ENCODE peak calls at places on chromosomes 12 and 14, in ten cellular contexts. One of them, this sample, is unnamed.

GRCh38 chr14:90580381-90581335 is 183.8 kb downstream of the CALM1 start:
- DNase-seq in sigmoid colon: no peak
- DNase-seq in transverse colon: no peak
- DNase-seq in PC-3: no peak
- DNase-seq in hepatocyte: no peak
- DNase-seq in IMR-90: peak; percentile 14
- DNase-seq in astrocyte: no peak
- DNase-seq in body of pancreas: no peak
- DNase-seq in colonic mucosa: no peak
- DNase-seq in CD4-positive, alpha-beta T cell: no peak
- DNase-seq in this sample: no peak

GRCh38 chr12:102691773-102692555 is 211.6 kb upstream of the IGF1 start:
- DNase-seq in sigmoid colon: no peak
- DNase-seq in transverse colon: no peak
- DNase-seq in PC-3: no peak
- DNase-seq in hepatocyte: no peak
- DNase-seq in IMR-90: no peak
- DNase-seq in astrocyte: no peak
- DNase-seq in body of pancreas: no peak
- DNase-seq in colonic mucosa: no peak
- DNase-seq in CD4-positive, alpha-beta T cell: no peak
- DNase-seq in this sample: no peak

GRCh38 chr12:52006726-52007157 is at the start of gene TAMALIN:
- DNase-seq in sigmoid colon: peak; percentile 90
- DNase-seq in transverse colon: peak; percentile 79
- DNase-seq in PC-3: no peak
- DNase-seq in hepatocyte: peak; percentile 80
- DNase-seq in IMR-90: peak; percentile 53
- DNase-seq in astrocyte: peak; percentile 26
- DNase-seq in body of pancreas: peak; percentile 71
- DNase-seq in colonic mucosa: peak; percentile 67
- DNase-seq in CD4-positive, alpha-beta T cell: peak; percentile 82
- DNase-seq in this sample: no peak

GRCh38 chr14:76584271-76584702 is 177.0 kb upstream of the VASH1 start:
- DNase-seq in sigmoid colon: no peak
- DNase-seq in transverse colon: no peak
- DNase-seq in PC-3: no peak
- DNase-seq in hepatocyte: no peak
- DNase-seq in IMR-90: no peak
- DNase-seq in astrocyte: no peak
- DNase-seq in body of pancreas: peak; percentile 76
- DNase-seq in colonic mucosa: no peak
- DNase-seq in CD4-positive, alpha-beta T cell: no peak
- DNase-seq in this sample: no peak

GRCh38 chr14:34137001-34137400 is 186.1 kb upstream of the EGLN3 start:
- DNase-seq in sigmoid colon: no peak
- DNase-seq in transverse colon: no peak
- DNase-seq in PC-3: no peak
- DNase-seq in hepatocyte: peak; percentile 37
- DNase-seq in IMR-90: no peak
- DNase-seq in astrocyte: no peak
- DNase-seq in body of pancreas: no peak
- DNase-seq in colonic mucosa: no peak
- DNase-seq in CD4-positive, alpha-beta T cell: no peak
- DNase-seq in this sample: no peak

GRCh38 chr12:50747817-50748216 is 16.1 kb upstream of the ATF1 start:
- DNase-seq in sigmoid colon: no peak
- DNase-seq in transverse colon: no peak
- DNase-seq in PC-3: no peak
- DNase-seq in hepatocyte: peak; percentile 26
- DNase-seq in IMR-90: no peak
- DNase-seq in astrocyte: no peak
- DNase-seq in body of pancreas: no peak
- DNase-seq in colonic mucosa: no peak
- DNase-seq in CD4-positive, alpha-beta T cell: no peak
- DNase-seq in this sample: no peak

GRCh38 chr12:58860050-58860787 is 60.1 kb downstream of the LRIG3 start:
- DNase-seq in sigmoid colon: no peak
- DNase-seq in transverse colon: no peak
- DNase-seq in PC-3: no peak
- DNase-seq in hepatocyte: no peak
- DNase-seq in IMR-90: no peak
- DNase-seq in astrocyte: no peak
- DNase-seq in body of pancreas: peak; percentile 42
- DNase-seq in colonic mucosa: no peak
- DNase-seq in CD4-positive, alpha-beta T cell: no peak
- DNase-seq in this sample: no peak

GRCh38 chr12:109963743-109964429 is 32.3 kb downstream of the GIT2 start:
- DNase-seq in sigmoid colon: no peak
- DNase-seq in transverse colon: peak; percentile 45
- DNase-seq in PC-3: no peak
- DNase-seq in hepatocyte: peak; percentile 46
- DNase-seq in IMR-90: peak; percentile 73
- DNase-seq in astrocyte: peak; percentile 77
- DNase-seq in body of pancreas: peak; percentile 26
- DNase-seq in colonic mucosa: peak; percentile 59
- DNase-seq in CD4-positive, alpha-beta T cell: no peak
- DNase-seq in this sample: no peak

DNA sequence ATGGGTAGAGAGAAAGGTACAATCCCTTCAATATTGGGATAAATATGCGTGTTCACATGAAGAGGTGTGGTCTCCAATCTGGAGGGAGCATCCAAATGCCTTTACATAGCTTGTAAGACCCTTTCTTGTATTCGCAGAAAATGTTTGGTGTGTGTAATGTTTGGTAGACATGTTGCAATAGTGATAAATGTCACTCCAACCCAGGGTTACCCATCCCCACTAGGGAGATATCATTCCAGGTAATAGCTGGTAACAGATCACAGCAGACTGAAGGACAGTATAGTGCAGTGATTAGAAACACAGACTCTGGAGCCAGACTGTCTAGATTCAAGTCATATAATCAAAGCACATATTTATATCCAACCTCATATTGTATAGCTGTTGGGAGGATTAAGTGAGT is 733.6 kb upstream of the TBX3 start:
- DNase-seq in sigmoid colon: no peak
- DNase-seq in transverse colon: no peak
- DNase-seq in PC-3: no peak
- DNase-seq in hepatocyte: no peak
- DNase-seq in IMR-90: no peak
- DNase-seq in astrocyte: no peak
- DNase-seq in body of pancreas: no peak
- DNase-seq in colonic mucosa: no peak
- DNase-seq in CD4-positive, alpha-beta T cell: no peak
- DNase-seq in this sample: no peak
- H3K27me3 ChIP-seq in sigmoid colon: no peaks in the 10 kb centered on the region
- H3K27me3 ChIP-seq in transverse colon: no peaks in the 10 kb centered on the region
- H3K27me3 ChIP-seq in PC-3: no peaks in the 10 kb centered on the region
- H3K27me3 ChIP-seq in hepatocyte: no peaks in the 10 kb centered on the region
- H3K27me3 ChIP-seq in IMR-90: no peaks in the 10 kb centered on the region
- H3K27me3 ChIP-seq in astrocyte: no peaks in the 10 kb centered on the region
- H3K27me3 ChIP-seq in body of pancreas: no peaks in the 10 kb centered on the region
- H3K27me3 ChIP-seq in colonic mucosa: no peaks in the 10 kb centered on the region
- H3K27me3 ChIP-seq in CD4-positive, alpha-beta T cell: no peaks in the 10 kb centered on the region
- H3K27me3 ChIP-seq in this sample: no peaks in the 10 kb centered on the region

GRCh38 chr14:105978618-105979295 is 452.4 kb downstream of the TMEM121 start:
- DNase-seq in sigmoid colon: no peak
- DNase-seq in transverse colon: no peak
- DNase-seq in PC-3: no peak
- DNase-seq in hepatocyte: no peak
- DNase-seq in IMR-90: no peak
- DNase-seq in astrocyte: no peak
- DNase-seq in body of pancreas: no peak
- DNase-seq in colonic mucosa: no peak
- DNase-seq in CD4-positive, alpha-beta T cell: no peak
- DNase-seq in this sample: no peak

GRCh38 chr14:105979446-105979845 is 453.1 kb downstream of the TMEM121 start:
- DNase-seq in sigmoid colon: no peak
- DNase-seq in transverse colon: no peak
- DNase-seq in PC-3: no peak
- DNase-seq in hepatocyte: no peak
- DNase-seq in IMR-90: no peak
- DNase-seq in astrocyte: no peak
- DNase-seq in body of pancreas: no peak
- DNase-seq in colonic mucosa: no peak
- DNase-seq in CD4-positive, alpha-beta T cell: no peak
- DNase-seq in this sample: no peak

GRCh38 chr14:105971593-105972500 is 445.5 kb downstream of the TMEM121 start:
- DNase-seq in sigmoid colon: no peak
- DNase-seq in transverse colon: no peak
- DNase-seq in PC-3: no peak
- DNase-seq in hepatocyte: no peak
- DNase-seq in IMR-90: no peak
- DNase-seq in astrocyte: no peak
- DNase-seq in body of pancreas: no peak
- DNase-seq in colonic mucosa: no peak
- DNase-seq in CD4-positive, alpha-beta T cell: no peak
- DNase-seq in this sample: no peak

GRCh38 chr14:105980224-105980623 is 453.8 kb downstream of the TMEM121 start:
- DNase-seq in sigmoid colon: no peak
- DNase-seq in transverse colon: no peak
- DNase-seq in PC-3: no peak
- DNase-seq in hepatocyte: no peak
- DNase-seq in IMR-90: no peak
- DNase-seq in astrocyte: no peak
- DNase-seq in body of pancreas: no peak
- DNase-seq in colonic mucosa: no peak
- DNase-seq in CD4-positive, alpha-beta T cell: no peak
- DNase-seq in this sample: no peak

DNA sequence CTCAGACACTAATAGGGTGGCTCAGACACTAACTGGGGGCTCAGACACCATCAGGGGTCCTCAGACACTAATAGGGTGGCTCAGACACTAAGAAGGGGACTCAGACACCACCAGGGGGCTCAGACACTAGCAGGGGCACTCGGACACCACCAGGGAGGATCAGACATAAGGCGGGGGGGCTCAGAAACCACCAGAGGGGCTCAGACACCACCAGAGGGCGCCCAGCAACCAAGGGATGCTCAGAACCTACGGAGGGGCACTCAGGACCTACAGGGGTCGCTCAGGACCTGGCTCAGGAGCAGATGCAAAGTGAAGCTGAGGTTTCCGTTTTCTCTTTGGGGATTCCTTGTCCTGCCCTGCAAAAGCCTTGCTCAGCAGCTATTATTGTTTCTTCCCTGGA is 448.5 kb downstream of the TMEM121 start:
- DNase-seq in sigmoid colon: no peak
- DNase-seq in transverse colon: peak; percentile 19
- DNase-seq in PC-3: no peak
- DNase-seq in hepatocyte: no peak
- DNase-seq in IMR-90: no peak
- DNase-seq in astrocyte: no peak
- DNase-seq in body of pancreas: no peak
- DNase-seq in colonic mucosa: no peak
- DNase-seq in CD4-positive, alpha-beta T cell: peak; percentile 52
- DNase-seq in this sample: no peak
- TF ChIP-seq CTCF in sigmoid colon: no peak
- TF ChIP-seq CTCF in transverse colon: peak; percentile 31
- TF ChIP-seq CTCF in PC-3: no peak
- TF ChIP-seq CTCF in hepatocyte: no peak
- TF ChIP-seq CTCF in IMR-90: no peak
- TF ChIP-seq CTCF in astrocyte: no peak
- TF ChIP-seq CTCF in body of pancreas: no peak
- TF ChIP-seq CTCF in colonic mucosa: no peak
- TF ChIP-seq CTCF in CD4-positive, alpha-beta T cell: peak; percentile 75
- TF ChIP-seq CTCF in this sample: peak; percentile 25

GRCh38 chr12:2769866-2770533 is 24.8 kb upstream of the FKBP4 start:
- DNase-seq in sigmoid colon: no peak
- DNase-seq in transverse colon: peak; percentile 84
- DNase-seq in PC-3: no peak
- DNase-seq in hepatocyte: no peak
- DNase-seq in IMR-90: no peak
- DNase-seq in astrocyte: no peak
- DNase-seq in body of pancreas: no peak
- DNase-seq in colonic mucosa: peak; percentile 88
- DNase-seq in CD4-positive, alpha-beta T cell: no peak
- DNase-seq in this sample: no peak

GRCh38 chr12:2773199-2773875 is 21.4 kb upstream of the FKBP4 start:
- DNase-seq in sigmoid colon: no peak
- DNase-seq in transverse colon: no peak
- DNase-seq in PC-3: no peak
- DNase-seq in hepatocyte: no peak
- DNase-seq in IMR-90: no peak
- DNase-seq in astrocyte: no peak
- DNase-seq in body of pancreas: no peak
- DNase-seq in colonic mucosa: no peak
- DNase-seq in CD4-positive, alpha-beta T cell: no peak
- DNase-seq in this sample: no peak

GRCh38 chr12:2775431-2775830 is 19.3 kb upstream of the FKBP4 start:
- DNase-seq in sigmoid colon: no peak
- DNase-seq in transverse colon: no peak
- DNase-seq in PC-3: no peak
- DNase-seq in hepatocyte: no peak
- DNase-seq in IMR-90: no peak
- DNase-seq in astrocyte: no peak
- DNase-seq in body of pancreas: peak; percentile 94
- DNase-seq in colonic mucosa: no peak
- DNase-seq in CD4-positive, alpha-beta T cell: no peak
- DNase-seq in this sample: no peak

GRCh38 chr12:2776129-2776806 is 18.5 kb upstream of the FKBP4 start:
- DNase-seq in sigmoid colon: no peak
- DNase-seq in transverse colon: no peak
- DNase-seq in PC-3: no peak
- DNase-seq in hepatocyte: no peak
- DNase-seq in IMR-90: no peak
- DNase-seq in astrocyte: no peak
- DNase-seq in body of pancreas: no peak
- DNase-seq in colonic mucosa: no peak
- DNase-seq in CD4-positive, alpha-beta T cell: no peak
- DNase-seq in this sample: no peak

GRCh38 chr12:2772370-2772769 is 22.4 kb upstream of the FKBP4 start:
- DNase-seq in sigmoid colon: no peak
- DNase-seq in transverse colon: no peak
- DNase-seq in PC-3: no peak
- DNase-seq in hepatocyte: no peak
- DNase-seq in IMR-90: no peak
- DNase-seq in astrocyte: no peak
- DNase-seq in body of pancreas: no peak
- DNase-seq in colonic mucosa: no peak
- DNase-seq in CD4-positive, alpha-beta T cell: no peak
- DNase-seq in this sample: no peak
- H3K27me3 ChIP-seq in sigmoid colon: no peaks in the 10 kb centered on the region
- H3K27me3 ChIP-seq in transverse colon: no peaks in the 10 kb centered on the region
- H3K27me3 ChIP-seq in PC-3: peaks cover 18% of the 10 kb centered on the region
- H3K27me3 ChIP-seq in hepatocyte: no peaks in the 10 kb centered on the region
- H3K27me3 ChIP-seq in IMR-90: peaks cover 69% of the 10 kb centered on the region
- H3K27me3 ChIP-seq in astrocyte: peaks cover 14% of the 10 kb centered on the region
- H3K27me3 ChIP-seq in body of pancreas: no peaks in the 10 kb centered on the region
- H3K27me3 ChIP-seq in colonic mucosa: no peaks in the 10 kb centered on the region
- H3K27me3 ChIP-seq in CD4-positive, alpha-beta T cell: no peaks in the 10 kb centered on the region
- H3K27me3 ChIP-seq in this sample: no peaks in the 10 kb centered on the region

GRCh38 chr12:57126061-57126460 is 2.2 kb upstream of the LRP1 start:
- DNase-seq in sigmoid colon: no peak
- DNase-seq in transverse colon: peak; percentile 7
- DNase-seq in PC-3: no peak
- DNase-seq in hepatocyte: no peak
- DNase-seq in IMR-90: no peak
- DNase-seq in astrocyte: no peak
- DNase-seq in body of pancreas: no peak
- DNase-seq in colonic mucosa: peak; percentile 18
- DNase-seq in CD4-positive, alpha-beta T cell: no peak
- DNase-seq in this sample: no peak

GRCh38 chr12:57126561-57126960 is 1.7 kb upstream of the LRP1 start:
- DNase-seq in sigmoid colon: no peak
- DNase-seq in transverse colon: peak; percentile 15
- DNase-seq in PC-3: no peak
- DNase-seq in hepatocyte: no peak
- DNase-seq in IMR-90: no peak
- DNase-seq in astrocyte: no peak
- DNase-seq in body of pancreas: no peak
- DNase-seq in colonic mucosa: peak; percentile 36
- DNase-seq in CD4-positive, alpha-beta T cell: no peak
- DNase-seq in this sample: no peak

GRCh38 chr12:57127710-57128518 is at the start of gene LRP1:
- DNase-seq in sigmoid colon: peak; percentile 95
- DNase-seq in transverse colon: peak; percentile 88
- DNase-seq in PC-3: peak; percentile 79
- DNase-seq in hepatocyte: peak; percentile 94
- DNase-seq in IMR-90: peak; percentile 82
- DNase-seq in astrocyte: peak; percentile 66
- DNase-seq in body of pancreas: peak; percentile 83
- DNase-seq in colonic mucosa: peak; percentile 89
- DNase-seq in CD4-positive, alpha-beta T cell: peak; percentile 80
- DNase-seq in this sample: peak; percentile 54

GRCh38 chr12:57128519-57129247 is 400 bp downstream of the LRP1 start:
- DNase-seq in sigmoid colon: peak; percentile 72
- DNase-seq in transverse colon: peak; percentile 19
- DNase-seq in PC-3: no peak
- DNase-seq in hepatocyte: no peak
- DNase-seq in IMR-90: no peak
- DNase-seq in astrocyte: no peak
- DNase-seq in body of pancreas: no peak
- DNase-seq in colonic mucosa: peak; percentile 31
- DNase-seq in CD4-positive, alpha-beta T cell: peak; percentile 8
- DNase-seq in this sample: peak; percentile 48

GRCh38 chr12:57127101-57127709 is 1.1 kb upstream of the LRP1 start:
- DNase-seq in sigmoid colon: peak; percentile 85
- DNase-seq in transverse colon: peak; percentile 90
- DNase-seq in PC-3: peak; percentile 62
- DNase-seq in hepatocyte: peak; percentile 89
- DNase-seq in IMR-90: no peak
- DNase-seq in astrocyte: no peak
- DNase-seq in body of pancreas: peak; percentile 90
- DNase-seq in colonic mucosa: peak; percentile 94
- DNase-seq in CD4-positive, alpha-beta T cell: peak; percentile 10
- DNase-seq in this sample: peak; percentile 47
- TF ChIP-seq CTCF in sigmoid colon: no peak
- TF ChIP-seq CTCF in transverse colon: peak; percentile 27
- TF ChIP-seq CTCF in PC-3: peak; percentile 50
- TF ChIP-seq CTCF in hepatocyte: peak; percentile 39
- TF ChIP-seq CTCF in IMR-90: peak; percentile 21
- TF ChIP-seq CTCF in astrocyte: no peak
- TF ChIP-seq CTCF in body of pancreas: no peak
- TF ChIP-seq CTCF in colonic mucosa: peak; percentile 14
- TF ChIP-seq CTCF in CD4-positive, alpha-beta T cell: peak; percentile 23
- TF ChIP-seq CTCF in this sample: peak; percentile 43

This sample was measured in dorsolateral prefrontal cortex.